ENCODE peak calls at places on chromosomes 2 and 18, in seven cellular contexts. I is PC-3, B is psoas muscle, O is body of pancreas, S is RWPE1, K is fibroblast of lung, E is hepatocyte. A is an unnamed sample.

GRCh38 chr2:216921057-216921456 is 61.2 kb upstream of the TNP1 start:
- DNase-seq in I (no peak), B (no peak), O (no peak), S (no peak), K (no peak), E (no peak), A (no peak)

GRCh38 chr2:44674473-44675299 is 266.8 kb upstream of the SIX3 start:
- DNase-seq in I (no peak), B (no peak), O (no peak), S (no peak), K (no peak), E (no peak), A (peak)

GRCh38 chr2:31334311-31335026 is 80.1 kb downstream of the XDH start:
- DNase-seq in I (peak), B (no peak), O (no peak), S (no peak), K (peak), E (peak), A (no peak)

GRCh38 chr18:51054764-51055163 is 24.8 kb downstream of the SMAD4 start:
- DNase-seq in I (no peak), B (no peak), O (no peak), S (no peak), K (no peak), E (no peak), A (no peak)

GRCh38 chr2:139201516-139201915 is 421.3 kb upstream of the NXPH2 start:
- DNase-seq in I (peak), B (no peak), O (no peak), S (no peak), K (no peak), E (no peak), A (no peak)

GRCh38 chr2:145494441-145494840 is 974.5 kb upstream of the ZEB2 start:
- DNase-seq in I (no peak), B (no peak), O (no peak), S (no peak), K (no peak), E (no peak), A (no peak)

GRCh38 chr2:39313575-39313974 is 69.8 kb upstream of the CDKL4 start:
- DNase-seq in I (peak), B (no peak), O (no peak), S (no peak), K (peak), E (no peak), A (no peak)

GRCh38 chr2:48488545-48488944 is 41.4 kb upstream of the STON1 start:
- DNase-seq in I (no peak), B (no peak), O (no peak), S (no peak), K (no peak), E (no peak), A (no peak)

GRCh38 chr18:48790226-48790863 is 160.4 kb downstream of the SMAD7 start:
- DNase-seq in I (no peak), B (peak), O (peak), S (no peak), K (peak), E (no peak), A (no peak)

GRCh38 chr18:23586249-23587196 is at the start of gene NPC1:
- DNase-seq in I (peak), B (peak), O (peak), S (peak), K (peak), E (peak), A (peak)

GRCh38 chr2:190759749-190760213 is 110.9 kb downstream of the NAB1 start:
- DNase-seq in I (peak), B (no peak), O (no peak), S (peak), K (peak), E (no peak), A (no peak)

GRCh38 chr2:18949871-18950597 is 360.7 kb upstream of the NT5C1B start:
- DNase-seq in I (peak), B (no peak), O (no peak), S (no peak), K (peak), E (peak), A (no peak)

GRCh38 chr2:119174216-119174992 is 15.9 kb upstream of the C1QL2 start:
- DNase-seq in I (peak), B (peak), O (peak), S (peak), K (peak), E (peak), A (peak)

GRCh38 chr18:48940854-48941531 is 9.8 kb downstream of the SMAD7 start:
- DNase-seq in I (no peak), B (no peak), O (no peak), S (no peak), K (peak), E (no peak), A (peak)

GRCh38 chr2:48471048-48471474 is 58.9 kb upstream of the STON1 start:
- DNase-seq in I (peak), B (no peak), O (no peak), S (peak), K (peak), E (peak), A (peak)

GRCh38 chr2:1503471-1504310 is 90.4 kb downstream of the TPO start:
- DNase-seq in I (no peak), B (no peak), O (no peak), S (no peak), K (no peak), E (no peak), A (no peak)

GRCh38 chr18:54149078-54149697 is 75.3 kb downstream of the MBD2 start:
- DNase-seq in I (peak), B (peak), O (no peak), S (peak), K (peak), E (peak), A (peak)

GRCh38 chr18:48649231-48649630 is 110.4 kb downstream of the CTIF start:
- DNase-seq in I (no peak), B (no peak), O (no peak), S (no peak), K (no peak), E (peak), A (peak)

GRCh38 chr2:120736955-120737801 is 1.5 kb downstream of the GLI2 start:
- DNase-seq in I (peak), B (peak), O (no peak), S (peak), K (peak), E (peak), A (peak)

GRCh38 chr18:24190590-24190989 is 51.7 kb downstream of the CABYR start:
- DNase-seq in I (no peak), B (no peak), O (no peak), S (no peak), K (no peak), E (no peak), A (no peak)

GRCh38 chr2:237616373-237617304 is 10.7 kb upstream of the LRRFIP1 start:
- DNase-seq in I (peak), B (no peak), O (no peak), S (no peak), K (peak), E (no peak), A (no peak)

GRCh38 chr2:176407711-176408110 is 138.5 kb downstream of the MTX2 start:
- DNase-seq in I (peak), B (no peak), O (no peak), S (no peak), K (no peak), E (peak), A (no peak)

GRCh38 chr2:188114014-188114413 is 177.7 kb upstream of the GULP1 start:
- DNase-seq in I (no peak), B (no peak), O (no peak), S (no peak), K (peak), E (no peak), A (peak)
- H3K27ac ChIP-seq in I (no peak), B (no peak), O (no peak), S (no peak), K (no peak), E (no peak), A (no peak)

DNA sequence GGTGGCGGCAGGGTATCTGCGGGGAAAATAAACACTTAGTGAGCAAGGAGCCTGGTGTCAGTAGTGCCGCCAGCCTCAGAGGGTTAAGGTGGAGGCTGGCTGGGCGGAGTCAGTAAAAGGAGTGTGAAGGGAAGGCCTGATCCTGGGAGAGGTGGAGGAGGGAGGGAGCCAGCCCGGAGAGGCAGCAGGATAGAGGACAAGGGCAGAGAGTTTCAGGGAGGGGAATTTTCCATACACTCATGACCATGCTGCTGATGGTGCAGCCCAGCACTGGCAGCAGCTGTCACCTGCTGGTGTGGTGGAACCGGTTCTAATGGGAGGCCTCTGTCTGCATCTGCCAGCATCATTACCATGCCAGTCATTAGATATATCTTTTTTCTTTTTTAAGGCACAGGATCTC is 2.0 kb upstream of the TEX44 start:
- DNase-seq in I (peak), B (no peak), O (no peak), S (no peak), K (no peak), E (peak), A (peak)
- H3K27ac ChIP-seq in I (no peak), B (no peak), O (no peak), S (no peak), K (no peak), E (no peak), A (no peak)

GRCh38 chr2:37740330-37740729 is 68.9 kb upstream of the CDC42EP3 start:
- DNase-seq in I (no peak), B (no peak), O (no peak), S (no peak), K (no peak), E (peak), A (no peak)
- H3K27ac ChIP-seq in I (no peak), B (no peak), O (no peak), S (no peak), K (no peak), E (no peak), A (no peak)

DNA sequence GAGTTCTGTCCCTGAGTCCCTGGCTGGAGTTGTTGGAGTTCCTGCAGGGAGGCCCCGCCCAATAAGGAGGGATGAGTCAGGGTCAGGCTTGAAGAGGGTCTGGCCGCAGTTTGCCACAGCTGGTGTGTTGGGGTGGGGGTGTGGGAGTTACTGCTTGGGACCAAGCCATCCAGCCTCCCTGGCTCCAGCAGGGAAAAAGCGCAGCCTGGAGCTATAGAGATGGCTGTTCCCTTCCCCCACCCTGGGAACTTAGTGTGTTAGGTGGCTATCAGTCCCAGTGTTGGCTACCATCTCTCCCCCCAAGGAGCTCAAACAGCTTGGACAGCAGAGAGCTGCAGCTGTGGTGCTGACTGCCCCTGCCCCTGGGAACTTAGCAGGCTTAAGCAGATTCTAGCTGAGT is 13.2 kb upstream of the TANK start:
- DNase-seq in I (no peak), B (no peak), O (no peak), S (no peak), K (no peak), E (no peak), A (no peak)
- H3K27ac ChIP-seq in I (no peak), B (no peak), O (no peak), S (no peak), K (no peak), E (no peak), A (no peak)

GRCh38 chr2:105473011-105473410 is 74.2 kb upstream of the FHL2 start:
- DNase-seq in I (no peak), B (no peak), O (no peak), S (no peak), K (no peak), E (no peak), A (no peak)

GRCh38 chr2:105468655-105469042 is 69.8 kb upstream of the FHL2 start:
- DNase-seq in I (no peak), B (no peak), O (no peak), S (no peak), K (no peak), E (no peak), A (no peak)

GRCh38 chr2:105470979-105471378 is 72.1 kb upstream of the FHL2 start:
- DNase-seq in I (no peak), B (no peak), O (no peak), S (no peak), K (no peak), E (no peak), A (peak)

GRCh38 chr2:105464325-105464724 is 65.5 kb upstream of the FHL2 start:
- DNase-seq in I (no peak), B (no peak), O (no peak), S (no peak), K (no peak), E (no peak), A (no peak)

GRCh38 chr2:105469781-105470180 is 70.9 kb upstream of the FHL2 start:
- DNase-seq in I (no peak), B (no peak), O (no peak), S (no peak), K (no peak), E (no peak), A (no peak)
- H3K27ac ChIP-seq in I (no peak), B (no peak), O (no peak), S (no peak), K (no peak), E (no peak), A (no peak)

GRCh38 chr2:6639870-6640639 is 225.7 kb downstream of the CMPK2 start:
- DNase-seq in I (no peak), B (no peak), O (no peak), S (no peak), K (no peak), E (no peak), A (peak)
- H3K27ac ChIP-seq in I (no peak), B (no peak), O (no peak), S (no peak), K (no peak), E (no peak), A (peak)

GRCh38 chr2:105497094-105497493 is 98.2 kb upstream of the FHL2 start:
- DNase-seq in I (no peak), B (no peak), O (no peak), S (no peak), K (no peak), E (no peak), A (no peak)

GRCh38 chr2:105502625-105503334 is 103.9 kb upstream of the FHL2 start:
- DNase-seq in I (peak), B (no peak), O (no peak), S (no peak), K (no peak), E (no peak), A (no peak)

GRCh38 chr2:105496271-105496670 is 97.4 kb upstream of the FHL2 start:
- DNase-seq in I (no peak), B (no peak), O (no peak), S (no peak), K (no peak), E (no peak), A (no peak)

GRCh38 chr2:105494683-105495425 is 96.0 kb upstream of the FHL2 start:
- DNase-seq in I (no peak), B (no peak), O (no peak), S (no peak), K (no peak), E (no peak), A (peak)

DNA sequence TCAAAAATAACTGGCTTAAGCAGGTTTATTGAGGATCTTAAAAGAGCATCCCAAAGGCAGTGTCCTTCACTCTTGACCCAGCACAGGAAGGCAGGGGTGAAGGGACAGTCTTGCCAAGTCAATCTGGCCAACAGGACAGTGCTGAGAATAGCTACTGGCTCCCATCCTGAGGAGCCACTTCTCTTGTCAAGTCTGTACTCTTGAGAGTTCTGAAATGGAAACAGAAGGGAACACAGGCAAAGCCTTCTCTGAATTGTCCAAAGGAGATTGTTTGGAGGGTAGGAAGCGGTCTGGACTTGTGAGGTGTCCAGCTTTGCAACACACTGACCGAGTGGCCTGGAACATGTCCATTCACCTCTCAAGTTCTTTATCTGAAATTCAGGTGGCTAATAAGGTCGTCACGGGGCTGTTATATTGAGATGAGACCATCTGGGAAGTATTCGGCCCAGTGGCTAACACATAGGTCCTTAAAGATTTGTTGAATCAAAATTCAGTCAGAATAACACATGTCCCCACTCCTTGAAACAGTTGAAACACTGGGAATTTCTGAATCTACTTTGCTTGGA is 99.5 kb upstream of the FHL2 start:
- DNase-seq in I (no peak), B (no peak), O (no peak), S (no peak), K (no peak), E (no peak), A (no peak)
- H3K27ac ChIP-seq in I (no peak), B (peak), O (no peak), S (no peak), K (no peak), E (no peak), A (no peak)